ENCODE peak calls at places on chromosomes 12 and 14, in four cellular contexts. L is body of pancreas, K is vagina, I is sigmoid colon. T is an unnamed sample.
A peak's percentile ranks its signal among the peaks of the same experiment; 100 is the strongest.

GRCh38 chr14:73422515-73422914 is 35.8 kb downstream of the NUMB start:
- DNase-seq in L (no peak), K (no peak), I (no peak), T (no peak)

GRCh38 chr14:65506801-65507200 is 94.3 kb downstream of the FUT8 start:
- DNase-seq in L (no peak), K (no peak), I (no peak), T (no peak)

GRCh38 chr14:24612186-24612585 is 2.7 kb upstream of the GZMH start:
- DNase-seq in L (no peak), K (no peak), I (no peak), T (no peak)

GRCh38 chr12:66438601-66439000 is 136.3 kb downstream of the HELB start:
- DNase-seq in L (no peak), K (no peak), I (no peak), T (no peak)

GRCh38 chr12:68304626-68305025 is 27.5 kb downstream of the MDM1 start:
- DNase-seq in L (no peak), K (no peak), I (no peak), T (no peak)

GRCh38 chr12:4701383-4701782 is 18.8 kb upstream of the GALNT8 start:
- DNase-seq in L (no peak), K (no peak), I (peak; percentile 83), T (no peak)

GRCh38 chr12:73053903-73054302 is 781.7 kb downstream of the TRHDE start:
- DNase-seq in L (no peak), K (no peak), I (no peak), T (no peak)

GRCh38 chr12:24814379-24815086 is 134.4 kb downstream of the BCAT1 start:
- DNase-seq in L (no peak), K (no peak), I (no peak), T (no peak)

GRCh38 chr12:109329710-109330109 is 18.0 kb upstream of the MYO1H start:
- DNase-seq in L (no peak), K (no peak), I (no peak), T (no peak)

GRCh38 chr12:41250748-41251147 is 62.6 kb downstream of the PDZRN4 start:
- DNase-seq in L (no peak), K (no peak), I (no peak), T (no peak)

GRCh38 chr12:26046886-26047285 is 78.0 kb downstream of the BHLHE41 start:
- DNase-seq in L (no peak), K (no peak), I (no peak), T (no peak)

GRCh38 chr12:91106283-91106682 is 5.0 kb downstream of the LUM start:
- DNase-seq in L (no peak), K (no peak), I (no peak), T (no peak)

GRCh38 chr12:6768385-6769002 is 2.3 kb downstream of the PTMS start:
- DNase-seq in L (no peak), K (no peak), I (no peak), T (peak; percentile 43)

GRCh38 chr12:6765634-6766581 is at the start of gene PTMS:
- DNase-seq in L (peak; percentile 79), K (no peak), I (peak; percentile 97), T (peak; percentile 91)

GRCh38 chr12:6767592-6768384 is 1.6 kb downstream of the PTMS start:
- DNase-seq in L (peak; percentile 40), K (no peak), I (no peak), T (no peak)

GRCh38 chr12:6766651-6767300 is 613 bp downstream of the PTMS start:
- DNase-seq in L (peak; percentile 79), K (no peak), I (peak; percentile 91), T (peak; percentile 87)

DNA sequence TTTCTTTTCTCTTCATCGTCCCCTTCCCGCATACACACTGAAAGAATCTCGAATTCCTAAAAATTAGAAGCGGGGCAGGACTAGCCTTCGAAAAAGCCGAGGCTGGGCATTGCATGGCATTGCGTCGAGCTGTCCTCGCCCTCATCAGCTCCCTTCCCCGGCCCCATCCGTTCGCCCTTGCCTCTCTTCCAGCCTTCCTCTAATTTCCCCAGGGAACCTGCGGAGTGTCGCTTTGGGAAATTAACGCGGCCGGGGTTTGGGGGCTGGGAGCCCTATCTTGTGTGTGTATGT is 1.1 kb downstream of the PTMS start:
- DNase-seq in L (no peak), K (no peak), I (no peak), T (no peak)
- TF ChIP-seq POLR2A in L (no peak), K (no peak), I (no peak), T (no peak)

DNA sequence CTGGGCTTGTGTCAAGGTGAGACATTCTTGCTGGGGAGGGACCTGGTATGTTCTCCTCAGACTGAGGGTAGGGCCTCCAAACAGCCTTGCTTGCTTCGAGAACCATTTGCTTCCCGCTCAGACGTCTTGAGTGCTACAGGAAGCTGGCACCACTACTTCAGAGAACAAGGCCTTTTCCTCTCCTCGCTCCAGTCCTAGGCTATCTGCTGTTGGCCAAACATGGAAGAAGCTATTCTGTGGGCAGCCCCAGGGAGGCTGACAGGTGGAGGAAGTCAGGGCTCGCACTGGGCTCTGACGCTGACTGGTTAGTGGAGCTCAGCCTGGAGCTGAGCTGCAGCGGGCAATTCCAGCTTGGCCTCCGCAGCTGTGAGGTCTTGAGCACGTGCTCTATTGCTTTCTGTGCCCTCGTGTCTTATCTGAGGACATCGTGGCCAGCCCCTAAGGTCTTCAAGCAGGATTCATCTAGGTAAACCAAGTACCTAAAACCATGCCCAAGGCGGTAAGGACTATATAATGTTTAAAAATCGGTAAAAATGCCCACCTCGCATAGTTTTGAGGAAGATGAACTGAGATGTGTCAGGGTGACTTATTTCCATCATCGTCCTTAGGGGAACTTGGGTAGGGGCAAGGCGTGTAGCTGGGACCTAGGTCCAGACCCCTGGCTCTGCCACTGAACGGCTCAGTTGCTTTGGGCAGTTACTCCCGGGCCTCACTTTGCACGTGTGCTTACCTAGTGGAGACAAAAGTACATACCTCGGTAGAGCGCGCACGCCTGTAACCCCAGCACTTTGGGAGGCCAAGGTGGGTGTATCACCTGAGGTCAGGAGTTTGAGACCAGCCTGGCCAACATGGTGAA is 4.3 kb downstream of the GAPDH start:
- DNase-seq in L (no peak), K (no peak), I (peak; percentile 56), T (peak; percentile 30)
- TF ChIP-seq POLR2A in L (no peak), K (no peak), I (no peak), T (no peak)

DNA sequence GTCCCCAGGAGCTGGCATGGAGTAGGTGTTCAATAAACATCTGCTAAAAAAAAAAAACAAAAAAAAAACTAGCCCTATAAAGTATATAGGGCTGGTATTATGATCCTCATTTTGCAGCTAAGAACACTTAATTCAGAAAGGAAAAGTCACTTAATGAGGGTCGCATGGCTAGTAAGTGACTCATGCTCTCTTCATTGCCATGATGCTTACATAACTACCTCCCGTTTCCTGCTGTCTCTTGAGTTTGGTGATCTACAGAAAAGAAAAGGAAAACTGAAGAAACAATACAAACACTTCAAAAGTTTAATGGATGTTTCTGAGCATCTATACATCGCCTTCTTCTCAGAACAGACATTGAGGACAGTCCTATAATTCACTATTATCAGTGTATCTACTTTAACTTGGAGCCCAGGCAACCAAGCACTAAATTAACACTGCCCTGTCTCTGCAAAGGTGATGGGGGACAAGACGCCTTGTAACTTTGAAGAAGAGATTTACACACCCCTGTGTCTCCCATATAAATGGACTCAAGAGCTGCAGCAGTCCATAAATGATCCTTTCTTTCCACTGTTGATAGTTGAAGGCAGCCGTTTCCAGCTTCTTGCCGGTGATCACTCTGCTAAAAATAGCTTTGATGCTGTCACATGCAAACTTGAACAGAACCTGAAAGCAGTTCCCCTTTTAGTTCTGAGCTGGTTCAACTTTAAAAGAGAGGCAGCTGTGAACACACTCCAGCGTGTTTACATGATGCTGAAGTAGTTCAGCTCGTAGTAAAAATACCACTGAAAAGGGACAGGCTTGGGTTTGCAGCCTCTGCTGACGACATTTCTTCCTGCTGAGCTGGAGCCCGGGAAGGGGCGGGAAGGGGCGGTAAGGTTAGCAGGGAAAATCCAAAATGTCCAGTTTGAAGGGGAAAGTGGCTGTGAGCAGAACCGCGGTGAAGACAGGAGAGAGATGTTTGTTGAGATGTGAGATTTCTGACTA is 113.3 kb downstream of the FOXN3 start:
- DNase-seq in L (peak; percentile 29), K (peak; percentile 90), I (peak; percentile 91), T (peak; percentile 73)
- TF ChIP-seq POLR2A in L (peak; percentile 22), K (no peak), I (no peak), T (peak; percentile 12)

GRCh38 chr14:104735830-104736642 is 12.0 kb downstream of the ADSS1 start:
- DNase-seq in L (peak; percentile 66), K (no peak), I (peak; percentile 92), T (peak; percentile 62)
- TF ChIP-seq POLR2A in L (peak; percentile 6), K (no peak), I (no peak), T (no peak)

T was measured in ovary.